ENCODE peak calls at places on chromosomes 3 and 15, in four cellular contexts. C is left lung, F is cardiac muscle cell, M is AG09309. T is an unnamed sample.
A peak's percentile ranks its signal among the peaks of the same experiment; 100 is the strongest.

GRCh38 chr3:108907194-108907593 is 46.5 kb downstream of the GUCA1C start:
- DNase-seq in M (no peak), C (no peak), F (no peak), T (no peak)

GRCh38 chr3:176566757-176567156 is 630.5 kb downstream of the TBL1XR1 start:
- DNase-seq in C (no peak), F (no peak), M (no peak), T (no peak)

GRCh38 chr3:127182848-127183714 is 9.8 kb upstream of the PRR23E start:
- DNase-seq in M (no peak), F (no peak), C (no peak), T (no peak)

GRCh38 chr3:31252216-31253185 is 280.2 kb upstream of the STT3B start:
- DNase-seq in M (no peak), C (no peak), F (no peak), T (no peak)

GRCh38 chr15:47326934-47327333 is 390.4 kb upstream of the SEMA6D start:
- DNase-seq in F (no peak), C (no peak), M (no peak), T (no peak)

GRCh38 chr15:68103603-68104002 is 49.5 kb downstream of the PIAS1 start:
- DNase-seq in F (no peak), M (no peak), C (no peak), T (no peak)

GRCh38 chr3:184765047-184765729 is 46.8 kb upstream of the VPS8 start:
- DNase-seq in C (no peak), F (no peak), M (no peak), T (no peak)

GRCh38 chr3:11084098-11084497 is 70.2 kb upstream of the HRH1 start:
- DNase-seq in F (no peak), M (no peak), C (no peak), T (no peak)

GRCh38 chr3:121736112-121736511 is 13.4 kb downstream of the GOLGB1 start:
- DNase-seq in M (no peak), C (no peak), F (no peak), T (no peak)

GRCh38 chr3:193347507-193348501 is 30.7 kb downstream of the ATP13A5 start:
- DNase-seq in F (no peak), C (no peak), M (no peak), T (no peak)

GRCh38 chr15:52288051-52288942 is 7.3 kb downstream of the MYO5C start:
- DNase-seq in F (no peak), M (no peak), C (peak; percentile 83), T (peak; percentile 23)

GRCh38 chr3:196138464-196138863 is 56.6 kb upstream of the TFRC start:
- DNase-seq in F (no peak), C (no peak), M (no peak), T (no peak)

GRCh38 chr3:178439504-178439903 is 96.7 kb upstream of the KCNMB2 start:
- DNase-seq in F (peak; percentile 18), C (no peak), M (peak; percentile 33), T (no peak)

GRCh38 chr3:10340476-10340875 is 19.6 kb upstream of the SEC13 start:
- DNase-seq in C (no peak), F (no peak), M (no peak), T (no peak)

GRCh38 chr3:14179114-14179465 is 473 bp downstream of the LSM3 start:
- DNase-seq in M (no peak), C (no peak), F (no peak), T (no peak)

GRCh38 chr3:119778176-119778575 is 3.7 kb upstream of the NR1I2 start:
- DNase-seq in M (no peak), F (no peak), C (no peak), T (no peak)

GRCh38 chr3:124456506-124456905 is 273.7 kb upstream of the UMPS start:
- DNase-seq in M (no peak), C (no peak), F (no peak), T (no peak)

GRCh38 chr15:41564286-41564959 is 5.4 kb downstream of the TYRO3 start:
- DNase-seq in F (peak; percentile 73), C (no peak), M (no peak), T (no peak)

DNA sequence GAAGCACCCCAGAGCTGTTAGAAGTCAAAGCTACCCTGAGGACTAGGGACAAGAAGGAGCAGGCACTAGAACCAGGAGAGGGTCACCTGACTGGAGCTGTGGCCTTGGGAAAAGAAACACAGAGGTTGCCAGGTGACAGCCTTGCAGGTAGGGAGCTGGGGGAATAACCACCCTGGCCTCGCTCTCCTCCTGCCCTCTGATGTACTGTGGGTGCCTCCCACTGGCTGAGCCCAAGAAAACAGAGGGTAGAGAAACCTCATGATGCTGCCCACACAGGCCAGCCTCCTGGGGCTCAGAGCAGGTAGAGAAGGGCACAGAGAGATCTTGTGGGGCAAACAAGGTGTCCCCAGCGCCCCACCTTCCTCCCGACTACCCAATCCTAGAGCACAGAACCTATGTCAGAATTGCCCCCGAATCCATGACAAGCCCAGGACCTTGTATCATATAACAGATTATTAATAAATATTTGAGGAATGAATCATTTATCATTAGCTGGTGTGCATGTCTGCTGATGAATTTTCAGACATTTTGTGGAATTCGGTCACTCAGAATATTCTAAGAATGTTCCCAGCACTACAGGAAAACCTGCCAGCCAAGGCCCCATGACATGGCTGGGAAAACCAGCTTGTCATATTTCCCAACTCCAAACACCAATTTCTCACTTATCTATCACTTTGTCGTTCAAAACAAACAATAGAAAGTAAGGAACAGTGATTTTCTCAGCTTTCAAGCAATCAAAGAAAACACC is 59.8 kb upstream of the MEX3B start:
- DNase-seq in C (peak; percentile 65), F (no peak), M (peak; percentile 54), T (no peak)
- TF ChIP-seq CTCF in C (no peak), F (no peak), M (no peak), T (no peak)

GRCh38 chr3:133492159-133492860 is 81.2 kb upstream of the CDV3 start:
- DNase-seq in C (no peak), M (no peak), F (no peak), T (no peak)
- H3K4me3 ChIP-seq in C (no peak overlapping the region), M (no peak overlapping the region), F (no peak overlapping the region), T (no peak overlapping the region)

GRCh38 chr3:66195347-66195783 is 25.4 kb upstream of the SLC25A26 start:
- DNase-seq in F (peak; percentile 26), C (peak; percentile 37), M (peak; percentile 8), T (peak; percentile 4)
- TF ChIP-seq CTCF in F (peak; percentile 24), C (no peak), M (peak; percentile 50), T (peak; percentile 38)

GRCh38 chr15:76337047-76337738 is 620 bp downstream of the ISL2 start:
- DNase-seq in F (peak; percentile 21), C (no peak), M (no peak), T (no peak)
- H3K4me3 ChIP-seq in F (peak overlapping the region; percentile 10), C (no peak overlapping the region), M (no peak overlapping the region), T (no peak overlapping the region)

DNA sequence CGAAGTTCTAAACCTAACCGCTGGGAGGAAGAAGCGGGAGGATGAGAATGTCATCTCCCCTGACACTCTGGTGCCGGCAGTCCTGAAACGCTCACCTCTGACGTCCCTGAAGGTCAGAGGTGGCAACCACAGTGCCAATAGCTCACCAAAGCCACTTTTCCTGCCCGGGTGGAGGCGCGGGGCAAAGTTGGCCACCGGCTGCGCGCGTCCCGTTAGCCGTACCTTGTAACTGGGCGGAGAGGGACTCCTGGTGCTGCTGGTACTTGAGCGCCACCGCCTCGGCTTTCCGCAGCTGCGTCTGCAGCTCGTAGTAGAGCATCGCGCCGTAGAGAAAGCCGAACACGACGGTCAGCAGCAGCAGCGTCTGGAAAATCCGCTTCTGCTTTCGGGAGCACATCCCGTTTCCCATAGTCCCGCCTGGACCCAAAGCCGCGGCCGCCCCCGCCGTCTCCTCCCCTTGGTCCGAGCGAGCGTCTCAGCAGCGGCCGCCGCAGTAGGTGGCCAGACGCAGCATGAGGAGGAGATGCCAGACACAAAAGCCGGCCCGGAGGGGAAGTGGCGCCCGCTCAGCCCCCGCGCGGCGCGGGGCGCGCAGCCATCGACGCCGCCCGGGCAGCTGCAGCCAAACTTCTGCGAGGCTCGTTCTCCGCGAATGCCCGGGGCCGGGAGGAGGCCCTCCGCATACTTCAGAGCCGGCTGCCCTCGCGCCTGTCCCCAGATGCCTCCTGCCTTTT is 680 bp downstream of the GOLIM4 start:
- DNase-seq in C (peak; percentile 76), M (no peak), F (peak; percentile 71), T (no peak)
- TF ChIP-seq CTCF in C (no peak), M (peak; percentile 39), F (peak; percentile 25), T (peak; percentile 24)

GRCh38 chr15:66934315-66934930 is 131.0 kb upstream of the SMAD3 start:
- DNase-seq in F (no peak), C (no peak), M (no peak), T (no peak)

GRCh38 chr15:66935121-66935520 is 130.3 kb upstream of the SMAD3 start:
- DNase-seq in F (no peak), M (no peak), C (no peak), T (no peak)

GRCh38 chr15:66936864-66937245 is 128.5 kb upstream of the SMAD3 start:
- DNase-seq in C (no peak), M (no peak), F (no peak), T (no peak)

GRCh38 chr15:66936115-66936863 is 129.1 kb upstream of the SMAD3 start:
- DNase-seq in C (no peak), F (no peak), M (no peak), T (no peak)

DNA sequence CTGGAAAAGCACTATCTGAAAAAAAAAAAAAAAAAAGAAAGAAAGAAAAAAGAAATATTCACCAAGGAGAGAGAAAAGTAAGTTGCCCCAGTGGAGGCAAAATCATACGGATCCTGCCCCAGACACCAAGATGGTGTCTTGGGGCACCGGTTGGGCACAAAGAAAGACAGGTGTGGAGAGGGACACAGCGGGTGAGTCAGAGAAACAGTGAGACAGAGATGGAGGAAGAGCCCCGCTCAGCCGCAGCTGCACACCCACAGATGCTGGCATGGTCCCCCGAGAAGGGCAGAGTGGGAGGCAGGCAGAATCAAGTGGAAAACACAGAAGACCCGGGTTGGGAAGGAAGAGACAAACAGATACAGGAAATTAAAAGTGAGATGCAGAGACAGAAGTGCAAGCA is 129.7 kb upstream of the SMAD3 start:
- DNase-seq in C (no peak), M (no peak), F (no peak), T (no peak)
- H3K4me3 ChIP-seq in C (no peak overlapping the region), M (no peak overlapping the region), F (no peak overlapping the region), T (no peak overlapping the region)

T was measured in epithelial cell of proximal tubule.